ENCODE peak calls at places on chromosomes 4 and X, in four cellular contexts. N, Z, R and S are unnamed samples.

GRCh38 chr4:24488399-24489164 is 95.8 kb downstream of the DHX15 start:
- DNase-seq in N (peak), Z (no peak), R (peak), S (peak)

GRCh38 chrX:147916375-147916968 is 4.8 kb downstream of the FMR1 start:
- DNase-seq in N (no peak), Z (no peak), R (no peak), S (no peak)

GRCh38 chr4:16293205-16293860 is 67.1 kb upstream of the TAPT1 start:
- DNase-seq in N (no peak), Z (no peak), R (no peak), S (no peak)

GRCh38 chr4:75919914-75920313 is 17.7 kb upstream of the PPEF2 start:
- DNase-seq in N (peak), Z (no peak), R (no peak), S (no peak)

GRCh38 chrX:106392346-106392745 is 219.4 kb upstream of the RADX start:
- DNase-seq in N (no peak), Z (no peak), R (no peak), S (no peak)

GRCh38 chr4:1604706-1605205 is 79.4 kb downstream of the FAM53A start:
- DNase-seq in N (no peak), Z (peak), R (no peak), S (no peak)

GRCh38 chrX:48083212-48083611 is 11.8 kb upstream of the ZNF630 start:
- DNase-seq in N (peak), Z (peak), R (peak), S (no peak)

GRCh38 chr4:82957045-82957444 is 53.6 kb downstream of the LIN54 start:
- DNase-seq in N (no peak), Z (no peak), R (peak), S (no peak)

GRCh38 chrX:28584025-28584424 is 3.2 kb upstream of the IL1RAPL1 start:
- DNase-seq in N (no peak), Z (no peak), R (no peak), S (no peak)